ENCODE peak calls at places on chromosomes 6 and 20, in nine cellular contexts. R is PC-3; F is small intestine; U is neural progenitor cell; T is CD4-positive, alpha-beta T cell; L is AG04450; Q is CD8-positive, alpha-beta T cell; Y is psoas muscle; P is SJSA1. J is an unnamed sample.

GRCh38 chr6:89406157-89406556 is 5.9 kb downstream of the RRAGD start:
- DNase-seq in F (no peak), Y (no peak), Q (no peak), U (no peak), R (no peak), L (no peak), T (no peak), P (no peak), J (no peak)

GRCh38 chr20:51026317-51026716 is 3.4 kb upstream of the KCNG1 start:
- DNase-seq in P (no peak), Y (no peak), R (no peak), L (no peak), U (no peak), F (no peak), Q (no peak), T (no peak), J (no peak)

GRCh38 chr6:98678481-98678880 is 155.9 kb upstream of the POU3F2 start:
- DNase-seq in T (no peak), U (no peak), R (no peak), Q (no peak), P (no peak), L (no peak), Y (no peak), F (no peak), J (no peak)

GRCh38 chr6:36627801-36628246 is 33.7 kb downstream of the SRSF3 start:
- DNase-seq in R (no peak), P (no peak), Y (no peak), T (no peak), Q (no peak), L (peak; percentile 76), F (peak; percentile 95), U (no peak), J (no peak)

GRCh38 chr20:62752671-62753501 is 43.4 kb upstream of the MRGBP start:
- DNase-seq in Q (no peak), R (no peak), P (no peak), Y (peak; percentile 9), F (no peak), L (peak; percentile 24), T (no peak), U (no peak), J (no peak)

GRCh38 chr20:58690851-58691250 is 1.7 kb upstream of the NPEPL1 start:
- DNase-seq in T (no peak), Q (peak; percentile 8), P (no peak), F (no peak), R (no peak), L (no peak), Y (no peak), U (no peak), J (no peak)

GRCh38 chr20:54600634-54601033 is 125.2 kb downstream of the DOK5 start:
- DNase-seq in Q (no peak), F (no peak), R (no peak), U (no peak), L (no peak), Y (no peak), P (no peak), T (no peak), J (no peak)

GRCh38 chr6:123804771-123805540 is 1.3 kb downstream of the NKAIN2 start:
- DNase-seq in P (no peak), F (no peak), U (no peak), L (no peak), T (no peak), Q (no peak), Y (no peak), R (no peak), J (no peak)

GRCh38 chr20:32139947-32140346 is 30.4 kb downstream of the TM9SF4 start:
- DNase-seq in T (no peak), Q (no peak), P (no peak), Y (no peak), L (no peak), F (no peak), R (no peak), U (no peak), J (no peak)

GRCh38 chr20:8246701-8247100 is 114.6 kb downstream of the PLCB1 start:
- DNase-seq in Q (no peak), Y (no peak), P (no peak), R (no peak), F (no peak), T (no peak), L (no peak), U (no peak), J (no peak)

GRCh38 chr6:111709615-111710398 is 104.1 kb upstream of the TRAF3IP2 start:
- DNase-seq in F (peak; percentile 67), R (peak; percentile 71), Y (peak; percentile 35), L (no peak), Q (peak; percentile 57), U (peak; percentile 71), T (peak; percentile 39), P (peak; percentile 58), J (peak; percentile 52)

DNA sequence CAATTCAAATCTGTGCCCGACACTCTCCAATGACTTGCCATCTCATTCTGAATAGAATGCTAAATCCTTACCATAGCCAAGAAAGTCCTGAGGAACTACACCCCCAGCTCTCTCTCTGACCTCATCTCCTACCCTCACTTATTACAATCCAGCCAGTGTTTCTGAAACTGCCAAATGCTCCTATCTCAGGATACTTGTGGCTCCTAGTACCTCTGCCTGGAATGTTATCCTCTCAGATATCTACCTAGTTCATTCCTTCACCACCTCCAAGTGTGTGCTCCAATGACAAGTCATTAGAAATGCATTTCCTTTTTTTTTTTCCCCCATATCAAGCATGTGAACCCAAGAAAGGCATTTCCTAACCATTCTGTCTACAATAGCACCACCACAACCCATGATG is 24.4 kb downstream of the ZNF184 start:
- DNase-seq in U (no peak), T (no peak), F (no peak), P (no peak), R (no peak), Q (no peak), Y (no peak), L (no peak), J (no peak)
- H3K9me3 ChIP-seq in U (peaks cover 49% of the 10 kb centered on the region), T (peaks cover 94% of the 10 kb centered on the region), F (peaks cover 3% of the 10 kb centered on the region), P (peaks cover 30% of the 10 kb centered on the region), R (peaks cover 63% of the 10 kb centered on the region), Q (peaks cover 49% of the 10 kb centered on the region), Y (peaks cover 83% of the 10 kb centered on the region), L (peaks cover 27% of the 10 kb centered on the region), J (peaks cover 36% of the 10 kb centered on the region)

GRCh38 chr20:44173846-44174245 is 13.1 kb downstream of the JPH2 start:
- DNase-seq in U (no peak), Q (no peak), T (no peak), L (no peak), R (peak; percentile 61), F (no peak), Y (no peak), P (no peak), J (no peak)
- H3K9me3 ChIP-seq in U (no peaks in the 10 kb centered on the region), Q (no peaks in the 10 kb centered on the region), T (no peaks in the 10 kb centered on the region), L (no peaks in the 10 kb centered on the region), R (no peaks in the 10 kb centered on the region), F (no peaks in the 10 kb centered on the region), Y (no peaks in the 10 kb centered on the region), P (no peaks in the 10 kb centered on the region), J (no peaks in the 10 kb centered on the region)

DNA sequence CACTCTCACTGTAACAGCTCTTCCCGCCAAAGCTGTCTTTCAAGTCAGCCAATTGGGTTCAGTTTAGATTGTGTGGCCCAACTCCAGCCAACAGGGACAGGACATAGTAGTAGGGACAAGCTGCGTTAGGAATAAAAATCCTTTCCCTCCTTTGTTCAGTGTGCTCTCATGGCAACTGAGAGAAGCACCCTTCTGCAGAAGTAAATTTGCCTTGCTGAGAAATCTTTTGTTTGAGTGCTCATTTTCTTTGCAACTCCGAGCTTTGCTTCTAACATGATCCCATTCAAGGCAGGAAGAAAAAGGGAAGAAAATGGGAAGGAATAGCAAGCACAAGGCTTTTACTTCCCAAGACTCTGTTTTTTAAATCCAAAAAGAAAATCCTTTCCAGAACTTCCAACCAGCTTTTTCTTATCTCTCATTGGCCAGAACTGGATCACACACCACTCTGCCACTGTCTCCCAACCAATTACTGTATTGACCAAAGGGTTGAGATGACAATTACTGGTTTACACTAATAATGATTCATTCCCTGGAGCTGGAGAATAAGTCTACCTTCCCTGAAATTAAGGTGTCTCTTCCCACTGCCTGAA is 52.7 kb downstream of the STX11 start:
- DNase-seq in U (no peak), F (no peak), R (no peak), T (no peak), P (no peak), L (no peak), Y (no peak), Q (no peak), J (no peak)
- H3K9me3 ChIP-seq in U (no peaks in the 10 kb centered on the region), F (peaks cover 2% of the 10 kb centered on the region), R (peaks cover 14% of the 10 kb centered on the region), T (peaks cover 31% of the 10 kb centered on the region), P (peaks cover 15% of the 10 kb centered on the region), L (peaks cover 15% of the 10 kb centered on the region), Y (peaks cover 17% of the 10 kb centered on the region), Q (peaks cover 10% of the 10 kb centered on the region), J (peaks cover 11% of the 10 kb centered on the region)

DNA sequence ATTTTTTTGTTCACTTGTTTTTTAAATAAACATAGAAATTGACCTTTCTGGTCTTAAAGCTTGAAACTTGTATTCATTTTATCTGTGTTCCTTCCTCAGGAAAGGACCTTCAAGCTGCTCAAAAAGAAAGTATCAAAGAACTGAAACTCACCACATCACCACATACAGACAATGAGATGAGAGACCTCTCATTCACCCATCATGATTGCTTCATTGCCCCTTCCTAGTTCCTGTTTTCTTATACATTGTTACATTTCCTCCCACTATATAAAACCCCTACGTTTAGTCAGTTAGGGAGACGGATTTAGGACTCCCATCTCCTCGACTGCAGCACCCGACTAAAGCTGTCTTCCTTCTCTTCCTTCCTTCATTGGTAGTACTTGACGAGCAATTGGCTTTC is 180.5 kb upstream of the OPRM1 start:
- DNase-seq in R (no peak), L (no peak), F (no peak), P (no peak), U (no peak), Y (no peak), Q (no peak), T (no peak), J (no peak)
- H3K9me3 ChIP-seq in R (no peaks in the 10 kb centered on the region), L (peaks cover 29% of the 10 kb centered on the region), F (no peaks in the 10 kb centered on the region), P (no peaks in the 10 kb centered on the region), U (no peaks in the 10 kb centered on the region), Y (no peaks in the 10 kb centered on the region), Q (no peaks in the 10 kb centered on the region), T (no peaks in the 10 kb centered on the region), J (no peaks in the 10 kb centered on the region)

GRCh38 chr6:27451660-27452390 is 21.1 kb downstream of the ZNF184 start:
- DNase-seq in T (no peak), P (no peak), F (no peak), L (no peak), R (no peak), U (no peak), Y (no peak), Q (no peak), J (no peak)

DNA sequence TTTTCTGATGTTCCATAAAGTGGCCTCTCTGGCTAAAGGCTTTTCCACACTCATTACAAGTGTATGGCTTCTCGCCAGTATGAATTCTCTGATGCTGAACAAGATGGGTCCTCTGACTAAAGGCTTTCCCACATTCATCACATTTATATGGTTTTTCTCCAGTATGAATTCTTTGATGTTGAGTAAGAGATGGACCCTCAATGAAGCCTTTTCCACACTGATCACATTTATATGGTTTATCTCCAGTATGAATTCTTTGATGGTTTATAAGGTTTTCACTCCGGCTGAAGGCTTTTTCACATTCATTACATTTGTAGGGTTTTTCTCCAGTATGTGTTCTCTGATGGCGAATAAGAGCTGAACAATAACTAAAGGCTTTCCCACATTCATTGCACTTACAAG is 20.4 kb downstream of the ZNF184 start:
- DNase-seq in P (no peak), R (peak; percentile 5), U (no peak), Q (no peak), F (no peak), L (no peak), T (no peak), Y (no peak), J (no peak)
- H3K9me3 ChIP-seq in P (peaks cover 43% of the 10 kb centered on the region), R (peaks cover 96% of the 10 kb centered on the region), U (peaks cover 70% of the 10 kb centered on the region), Q (peaks cover 65% of the 10 kb centered on the region), F (peaks cover 6% of the 10 kb centered on the region), L (peaks cover 30% of the 10 kb centered on the region), T (peaks cover 99% of the 10 kb centered on the region), Y (peaks cover 90% of the 10 kb centered on the region), J (peaks cover 60% of the 10 kb centered on the region)

GRCh38 chr20:55919319-55919718 is 86.0 kb downstream of the CBLN4 start:
- DNase-seq in R (no peak), L (no peak), Y (no peak), T (no peak), Q (no peak), F (no peak), U (no peak), P (no peak), J (no peak)
- H3K9me3 ChIP-seq in R (peaks cover 61% of the 10 kb centered on the region), L (peaks cover 12% of the 10 kb centered on the region), Y (peaks cover 2% of the 10 kb centered on the region), T (no peaks in the 10 kb centered on the region), Q (no peaks in the 10 kb centered on the region), F (peaks cover 2% of the 10 kb centered on the region), U (peaks cover 35% of the 10 kb centered on the region), P (peaks cover 3% of the 10 kb centered on the region), J (no peaks in the 10 kb centered on the region)

J was measured in WERI-Rb-1.